ENCODE peak calls at places on chromosome X, in six cellular contexts. J, Y, G, V, H and Z are unnamed samples.

GRCh38 chrX:153598541-153599191 is at the start of gene CCNQ:
- DNase-seq in J (peak; percentile 17), G (no peak), V (no peak), Y (peak; percentile 30), H (peak; percentile 57), Z (no peak)

GRCh38 chrX:153774576-153775292 is 6.1 kb upstream of the SRPK3 start:
- DNase-seq in V (no peak), Y (no peak), H (no peak), G (peak; percentile 10), J (no peak), Z (no peak)

GRCh38 chrX:28127662-28128061 is 146.4 kb upstream of the DCAF8L1 start:
- DNase-seq in G (no peak), H (no peak), V (no peak), J (no peak), Y (no peak), Z (no peak)

GRCh38 chrX:8868906-8869305 is 67.7 kb upstream of the FAM9A start:
- DNase-seq in Y (no peak), H (peak; percentile 4), V (peak; percentile 67), G (no peak), J (no peak), Z (no peak)

GRCh38 chrX:41946973-41947612 is 23.7 kb upstream of the CASK start:
- DNase-seq in G (no peak), J (no peak), Y (no peak), V (no peak), H (no peak), Z (no peak)

GRCh38 chrX:153336128-153336894 is 2.4 kb downstream of the ZNF275 start:
- DNase-seq in J (no peak), Y (no peak), H (no peak), G (no peak), V (peak; percentile 31), Z (no peak)

GRCh38 chrX:104318330-104319009 is 63.7 kb upstream of the ESX1 start:
- DNase-seq in H (no peak), V (peak; percentile 85), Y (peak; percentile 63), G (no peak), J (no peak), Z (no peak)

GRCh38 chrX:133254666-133255065 is 36.5 kb upstream of the TFDP3 start:
- DNase-seq in Y (no peak), V (peak; percentile 81), G (no peak), J (no peak), H (peak; percentile 6), Z (no peak)

GRCh38 chrX:51891821-51892551 is 1.4 kb upstream of the MAGED1 start:
- DNase-seq in J (no peak), V (peak; percentile 5), Y (no peak), H (peak; percentile 32), G (no peak), Z (peak; percentile 0)

GRCh38 chrX:10648608-10649007 is 28.2 kb upstream of the MID1 start:
- DNase-seq in J (no peak), G (no peak), H (no peak), V (no peak), Y (no peak), Z (no peak)

GRCh38 chrX:46034868-46035267 is 510.4 kb downstream of the ZNF674 start:
- DNase-seq in V (no peak), G (no peak), H (no peak), J (no peak), Y (no peak), Z (no peak)

GRCh38 chrX:46569621-46570020 is 3.9 kb upstream of the CHST7 start:
- DNase-seq in V (no peak), G (no peak), H (no peak), Y (no peak), J (peak; percentile 74), Z (no peak)

DNA sequence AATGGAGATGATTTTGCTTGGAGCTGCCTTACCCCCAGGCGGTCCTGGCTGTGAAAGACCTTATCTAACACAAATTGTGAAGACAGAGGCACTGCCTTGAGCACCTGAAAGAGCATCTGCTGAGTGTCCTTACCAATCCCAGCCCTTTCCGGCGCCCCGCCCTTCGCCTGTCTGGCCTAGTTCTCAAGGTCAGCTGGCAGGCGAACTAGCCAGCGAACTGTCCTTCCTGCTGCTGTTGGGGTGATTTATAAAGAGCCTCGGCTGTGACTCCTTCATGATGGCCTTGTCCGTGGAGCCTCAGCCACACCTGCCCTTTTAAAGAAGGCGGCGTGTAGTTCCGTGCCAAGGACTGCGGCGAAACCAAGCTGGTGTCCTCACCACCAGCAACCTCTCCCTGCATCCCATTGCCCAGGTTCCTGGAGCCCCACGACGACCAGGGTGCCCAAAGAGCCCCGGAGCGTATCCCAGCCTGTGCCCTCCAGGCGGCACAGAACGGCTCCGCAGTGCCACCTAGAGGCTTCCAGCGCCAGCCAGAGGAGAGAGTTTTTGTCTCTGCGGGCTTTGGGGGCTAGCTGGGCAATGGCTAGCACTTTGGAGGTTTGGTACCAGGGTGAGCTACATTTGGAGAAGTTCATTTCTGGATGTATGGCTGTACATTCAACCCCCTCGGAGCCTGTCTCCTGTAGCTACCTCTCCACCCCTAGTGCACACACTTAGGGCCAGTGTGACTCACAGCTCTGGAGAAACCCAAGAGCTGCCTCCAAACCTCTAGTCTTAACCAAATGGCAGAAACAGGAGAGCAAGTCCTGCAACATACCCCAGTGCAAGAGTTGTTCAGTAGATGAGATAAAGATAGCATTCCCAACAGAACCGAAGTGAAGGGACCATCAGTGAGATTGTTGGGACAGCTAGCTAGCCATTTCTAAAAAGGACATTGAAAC is 36.8 kb upstream of the VMA21 start:
- DNase-seq in H (peak; percentile 30), J (peak; percentile 39), G (no peak), V (peak; percentile 3), Y (peak; percentile 51), Z (no peak)
- TF ChIP-seq CTCF in H (peak; percentile 79), J (peak; percentile 24), G (peak; percentile 68), V (peak; percentile 73), Y (peak; percentile 61), Z (peak; percentile 37)

DNA sequence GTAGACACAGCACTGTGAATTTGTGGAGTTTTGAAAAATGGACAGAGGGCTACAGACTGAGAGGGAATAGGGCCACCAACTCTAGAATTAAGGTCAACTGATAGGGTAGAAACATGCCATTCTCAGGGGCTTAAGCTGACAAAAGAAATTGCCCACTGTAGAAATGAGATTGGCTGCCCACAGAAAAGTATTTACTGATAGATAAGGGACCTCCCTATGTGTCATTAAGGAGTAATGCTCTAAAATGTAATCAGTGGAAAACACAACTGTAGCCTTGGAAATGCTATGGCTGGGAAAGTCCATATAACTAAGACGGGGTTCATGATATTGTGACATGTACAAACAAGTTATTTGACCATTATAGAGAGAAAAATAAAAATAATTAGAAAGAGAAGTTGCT is 4.6 kb downstream of the RTL9 start:
- DNase-seq in Y (no peak), G (no peak), J (no peak), V (peak; percentile 6), H (no peak), Z (no peak)
- TF ChIP-seq CTCF in Y (no peak), G (no peak), J (no peak), V (no peak), H (no peak), Z (no peak)

DNA sequence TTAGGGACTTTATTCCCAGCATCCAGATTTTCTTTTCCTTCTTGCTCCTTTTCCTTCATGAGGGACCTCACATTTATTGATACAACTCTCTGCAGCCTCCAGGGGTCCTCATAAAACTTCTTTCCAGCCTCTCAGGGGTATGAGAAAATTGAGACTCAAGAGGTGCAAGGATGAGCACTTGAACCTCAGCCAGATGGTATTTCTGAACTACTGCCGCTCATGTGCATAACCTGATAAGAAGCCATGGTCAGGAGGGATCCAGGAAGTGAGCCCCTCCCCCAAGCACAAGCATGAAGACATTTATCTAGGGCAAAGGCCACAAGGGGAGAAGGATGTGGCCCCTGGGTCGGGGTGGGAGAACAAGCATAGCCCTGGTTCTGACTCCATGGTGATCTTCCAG is 73.3 kb downstream of the TSPAN7 start:
- DNase-seq in J (no peak), H (no peak), Y (no peak), V (no peak), G (no peak), Z (no peak)
- TF ChIP-seq CTCF in J (no peak), H (no peak), Y (no peak), V (no peak), G (no peak), Z (no peak)

DNA sequence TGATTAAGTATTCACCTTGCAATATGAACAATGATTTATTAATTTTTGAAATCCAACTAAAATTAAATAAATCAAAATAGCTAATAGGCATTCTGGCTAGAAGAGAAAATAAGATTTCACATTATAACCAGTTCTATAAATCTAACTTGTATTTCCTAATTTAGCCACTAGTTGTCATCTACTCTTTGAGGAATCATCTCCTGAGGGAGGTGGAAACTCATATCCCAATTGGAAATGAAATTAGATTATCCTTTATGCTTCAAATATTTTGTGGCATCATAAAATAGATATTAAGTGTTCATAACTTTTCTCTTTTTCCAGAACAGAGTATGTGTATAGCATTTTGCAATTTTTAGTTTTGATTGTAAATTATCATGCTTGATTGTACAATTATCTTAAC is 558.5 kb upstream of the DIAPH2 start:
- DNase-seq in G (no peak), V (no peak), H (no peak), Y (no peak), J (no peak), Z (no peak)
- TF ChIP-seq CTCF in G (no peak), V (no peak), H (no peak), Y (no peak), J (no peak), Z (no peak)

DNA sequence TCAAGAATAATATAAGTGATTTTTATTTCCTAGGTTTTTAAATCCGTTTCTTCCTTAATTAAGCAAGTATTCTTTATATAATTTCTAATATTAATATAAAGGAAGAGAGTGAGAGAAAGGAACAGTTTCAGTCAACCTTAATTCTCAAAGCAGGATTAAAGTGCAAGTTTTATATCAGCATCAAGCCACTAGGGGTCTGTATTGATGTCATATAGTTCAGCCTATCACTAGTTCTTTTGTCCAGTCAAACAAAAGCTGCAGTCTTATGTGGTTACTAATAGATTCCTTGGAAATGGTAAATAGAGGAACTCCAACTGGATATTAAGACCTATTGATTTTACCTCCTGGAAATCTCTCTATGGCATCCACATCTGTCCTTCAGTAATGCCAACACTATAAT is 82.0 kb downstream of the NAP1L3 start:
- DNase-seq in G (no peak), H (no peak), V (peak; percentile 1), J (no peak), Y (no peak), Z (no peak)
- TF ChIP-seq CTCF in G (no peak), H (peak; percentile 2), V (no peak), J (no peak), Y (no peak), Z (no peak)

DNA sequence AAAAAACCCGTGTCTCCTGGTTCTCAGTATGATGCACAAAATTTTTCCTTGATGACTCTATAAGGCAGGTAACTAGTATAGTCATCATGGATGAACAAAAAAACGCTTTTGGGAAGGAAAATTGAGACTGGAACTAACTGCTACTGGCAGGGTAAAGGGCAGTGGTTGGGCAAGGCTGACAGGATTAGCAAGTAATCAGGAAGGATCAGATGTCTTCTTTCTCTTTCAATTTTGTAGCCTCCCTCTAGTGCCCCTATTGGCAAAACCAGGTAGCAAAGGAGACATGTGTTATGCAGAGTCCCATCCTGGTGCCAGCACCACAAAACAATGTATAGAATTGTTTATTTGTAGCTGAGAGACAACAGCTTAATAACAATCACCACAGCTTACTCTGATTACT is 12.8 kb upstream of the SLITRK4 start:
- DNase-seq in G (no peak), H (peak; percentile 13), J (peak; percentile 1), Y (no peak), V (peak; percentile 10), Z (peak; percentile 38)
- TF ChIP-seq CTCF in G (peak; percentile 62), H (peak; percentile 29), J (no peak), Y (no peak), V (no peak), Z (no peak)

DNA sequence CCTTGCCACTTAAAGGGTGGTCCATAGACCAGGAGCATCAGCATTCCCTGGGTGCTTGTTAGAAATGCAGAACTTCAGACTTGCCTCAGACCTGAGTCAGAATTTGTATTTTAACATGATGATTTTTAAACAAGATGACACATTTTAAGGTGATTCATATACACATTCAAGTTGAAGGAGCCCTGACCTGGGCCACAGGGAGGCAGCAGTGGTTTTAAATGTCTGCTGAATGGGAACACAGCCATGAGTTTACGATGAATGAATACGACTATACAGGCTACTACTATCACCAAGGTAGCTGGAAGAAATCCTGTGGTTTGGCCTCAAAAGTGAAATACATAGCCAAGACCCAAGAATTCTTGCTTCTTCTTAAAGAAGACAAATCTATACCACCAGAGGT is 2.9 kb downstream of the HDAC8 start:
- DNase-seq in G (no peak), J (no peak), V (peak; percentile 78), Y (no peak), H (no peak), Z (no peak)
- TF ChIP-seq CTCF in G (no peak), J (no peak), V (peak; percentile 19), Y (no peak), H (no peak), Z (no peak)